ENCODE peak calls at places on chromosomes 3 and 15, in ten cellular contexts. One of them, this sample, is unnamed.
A peak's percentile ranks its signal among the peaks of the same experiment; 100 is the strongest.

GRCh38 chr3:81299486-81299885 is 462.0 kb downstream of the GBE1 start:
- DNase-seq in IMR-90: no peak
- DNase-seq in naive thymus-derived CD4-positive, alpha-beta T cell: no peak
- DNase-seq in psoas muscle: no peak
- DNase-seq in AG04450: no peak
- DNase-seq in endodermal cell: no peak
- DNase-seq in dorsolateral prefrontal cortex: no peak
- DNase-seq in GM23338: no peak
- DNase-seq in CD4-positive, CD25-positive, alpha-beta regulatory T cell: no peak
- DNase-seq in WERI-Rb-1: no peak
- DNase-seq in this sample: no peak

GRCh38 chr15:77025066-77025435 is 30.1 kb downstream of the PSTPIP1 start:
- DNase-seq in GM23338: no peak
- DNase-seq in dorsolateral prefrontal cortex: no peak
- DNase-seq in AG04450: no peak
- DNase-seq in CD4-positive, CD25-positive, alpha-beta regulatory T cell: peak; percentile 0
- DNase-seq in psoas muscle: no peak
- DNase-seq in naive thymus-derived CD4-positive, alpha-beta T cell: no peak
- DNase-seq in WERI-Rb-1: no peak
- DNase-seq in endodermal cell: no peak
- DNase-seq in IMR-90: no peak
- DNase-seq in this sample: no peak

GRCh38 chr3:30263238-30263920 is 343.0 kb upstream of the TGFBR2 start:
- DNase-seq in WERI-Rb-1: no peak
- DNase-seq in psoas muscle: no peak
- DNase-seq in dorsolateral prefrontal cortex: no peak
- DNase-seq in CD4-positive, CD25-positive, alpha-beta regulatory T cell: no peak
- DNase-seq in naive thymus-derived CD4-positive, alpha-beta T cell: peak; percentile 27
- DNase-seq in endodermal cell: no peak
- DNase-seq in AG04450: no peak
- DNase-seq in IMR-90: no peak
- DNase-seq in GM23338: no peak
- DNase-seq in this sample: no peak

GRCh38 chr15:61220125-61220524 is 9.0 kb downstream of the RORA start:
- DNase-seq in naive thymus-derived CD4-positive, alpha-beta T cell: no peak
- DNase-seq in psoas muscle: no peak
- DNase-seq in GM23338: no peak
- DNase-seq in CD4-positive, CD25-positive, alpha-beta regulatory T cell: no peak
- DNase-seq in endodermal cell: no peak
- DNase-seq in IMR-90: no peak
- DNase-seq in dorsolateral prefrontal cortex: no peak
- DNase-seq in WERI-Rb-1: no peak
- DNase-seq in AG04450: no peak
- DNase-seq in this sample: no peak

GRCh38 chr3:114711321-114711891 is 417.6 kb downstream of the TIGIT start:
- DNase-seq in endodermal cell: no peak
- DNase-seq in psoas muscle: no peak
- DNase-seq in AG04450: no peak
- DNase-seq in CD4-positive, CD25-positive, alpha-beta regulatory T cell: no peak
- DNase-seq in naive thymus-derived CD4-positive, alpha-beta T cell: no peak
- DNase-seq in GM23338: no peak
- DNase-seq in WERI-Rb-1: no peak
- DNase-seq in IMR-90: no peak
- DNase-seq in dorsolateral prefrontal cortex: no peak
- DNase-seq in this sample: no peak

GRCh38 chr3:192929146-192929545 is 11.5 kb upstream of the MB21D2 start:
- DNase-seq in CD4-positive, CD25-positive, alpha-beta regulatory T cell: no peak
- DNase-seq in GM23338: no peak
- DNase-seq in naive thymus-derived CD4-positive, alpha-beta T cell: no peak
- DNase-seq in psoas muscle: no peak
- DNase-seq in AG04450: no peak
- DNase-seq in IMR-90: peak; percentile 62
- DNase-seq in WERI-Rb-1: no peak
- DNase-seq in endodermal cell: no peak
- DNase-seq in dorsolateral prefrontal cortex: no peak
- DNase-seq in this sample: no peak

GRCh38 chr3:29533992-29534391 is 253.1 kb downstream of the RBMS3 start:
- DNase-seq in psoas muscle: no peak
- DNase-seq in GM23338: no peak
- DNase-seq in WERI-Rb-1: no peak
- DNase-seq in IMR-90: no peak
- DNase-seq in CD4-positive, CD25-positive, alpha-beta regulatory T cell: no peak
- DNase-seq in endodermal cell: no peak
- DNase-seq in AG04450: no peak
- DNase-seq in naive thymus-derived CD4-positive, alpha-beta T cell: no peak
- DNase-seq in dorsolateral prefrontal cortex: no peak
- DNase-seq in this sample: no peak

GRCh38 chr3:16487506-16488175 is 25.9 kb downstream of the RFTN1 start:
- DNase-seq in GM23338: no peak
- DNase-seq in IMR-90: no peak
- DNase-seq in psoas muscle: no peak
- DNase-seq in dorsolateral prefrontal cortex: peak; percentile 28
- DNase-seq in CD4-positive, CD25-positive, alpha-beta regulatory T cell: no peak
- DNase-seq in endodermal cell: no peak
- DNase-seq in AG04450: no peak
- DNase-seq in naive thymus-derived CD4-positive, alpha-beta T cell: no peak
- DNase-seq in WERI-Rb-1: no peak
- DNase-seq in this sample: no peak

GRCh38 chr3:185718736-185719456 is 105.9 kb downstream of the IGF2BP2 start:
- DNase-seq in endodermal cell: no peak
- DNase-seq in IMR-90: no peak
- DNase-seq in dorsolateral prefrontal cortex: no peak
- DNase-seq in CD4-positive, CD25-positive, alpha-beta regulatory T cell: no peak
- DNase-seq in GM23338: peak; percentile 47
- DNase-seq in naive thymus-derived CD4-positive, alpha-beta T cell: no peak
- DNase-seq in WERI-Rb-1: no peak
- DNase-seq in psoas muscle: no peak
- DNase-seq in AG04450: no peak
- DNase-seq in this sample: no peak

GRCh38 chr3:112746675-112747276 is 99.9 kb downstream of the CD200R1L start:
- DNase-seq in naive thymus-derived CD4-positive, alpha-beta T cell: no peak
- DNase-seq in AG04450: no peak
- DNase-seq in psoas muscle: no peak
- DNase-seq in endodermal cell: no peak
- DNase-seq in dorsolateral prefrontal cortex: no peak
- DNase-seq in GM23338: no peak
- DNase-seq in WERI-Rb-1: no peak
- DNase-seq in IMR-90: peak; percentile 77
- DNase-seq in CD4-positive, CD25-positive, alpha-beta regulatory T cell: no peak
- DNase-seq in this sample: no peak

GRCh38 chr15:58919232-58919631 is 14.2 kb downstream of the SLTM start:
- DNase-seq in IMR-90: no peak
- DNase-seq in endodermal cell: no peak
- DNase-seq in dorsolateral prefrontal cortex: no peak
- DNase-seq in GM23338: no peak
- DNase-seq in naive thymus-derived CD4-positive, alpha-beta T cell: no peak
- DNase-seq in WERI-Rb-1: no peak
- DNase-seq in AG04450: no peak
- DNase-seq in CD4-positive, CD25-positive, alpha-beta regulatory T cell: no peak
- DNase-seq in psoas muscle: no peak
- DNase-seq in this sample: no peak

GRCh38 chr3:153855772-153856171 is 265.4 kb upstream of the ARHGEF26 start:
- DNase-seq in IMR-90: no peak
- DNase-seq in WERI-Rb-1: no peak
- DNase-seq in AG04450: no peak
- DNase-seq in psoas muscle: no peak
- DNase-seq in GM23338: peak; percentile 64
- DNase-seq in dorsolateral prefrontal cortex: no peak
- DNase-seq in CD4-positive, CD25-positive, alpha-beta regulatory T cell: no peak
- DNase-seq in endodermal cell: peak; percentile 60
- DNase-seq in naive thymus-derived CD4-positive, alpha-beta T cell: no peak
- DNase-seq in this sample: no peak

GRCh38 chr3:126205717-126206655 is 25.6 kb upstream of the ALDH1L1 start:
- DNase-seq in GM23338: no peak
- DNase-seq in endodermal cell: no peak
- DNase-seq in AG04450: no peak
- DNase-seq in naive thymus-derived CD4-positive, alpha-beta T cell: no peak
- DNase-seq in CD4-positive, CD25-positive, alpha-beta regulatory T cell: no peak
- DNase-seq in psoas muscle: no peak
- DNase-seq in WERI-Rb-1: no peak
- DNase-seq in dorsolateral prefrontal cortex: no peak
- DNase-seq in IMR-90: peak; percentile 6
- DNase-seq in this sample: no peak

GRCh38 chr3:168398371-168399030 is 302.8 kb upstream of the GOLIM4 start:
- DNase-seq in AG04450: peak; percentile 30
- DNase-seq in naive thymus-derived CD4-positive, alpha-beta T cell: no peak
- DNase-seq in IMR-90: peak; percentile 81
- DNase-seq in psoas muscle: no peak
- DNase-seq in CD4-positive, CD25-positive, alpha-beta regulatory T cell: no peak
- DNase-seq in WERI-Rb-1: no peak
- DNase-seq in GM23338: no peak
- DNase-seq in endodermal cell: no peak
- DNase-seq in dorsolateral prefrontal cortex: no peak
- DNase-seq in this sample: no peak

GRCh38 chr3:148840419-148840818 is 12.8 kb downstream of the CPB1 start:
- DNase-seq in WERI-Rb-1: no peak
- DNase-seq in CD4-positive, CD25-positive, alpha-beta regulatory T cell: no peak
- DNase-seq in naive thymus-derived CD4-positive, alpha-beta T cell: no peak
- DNase-seq in IMR-90: no peak
- DNase-seq in GM23338: no peak
- DNase-seq in endodermal cell: no peak
- DNase-seq in AG04450: no peak
- DNase-seq in psoas muscle: no peak
- DNase-seq in dorsolateral prefrontal cortex: no peak
- DNase-seq in this sample: no peak

GRCh38 chr15:90035095-90035834 is 34.1 kb downstream of the ZNF710 start:
- DNase-seq in psoas muscle: peak; percentile 59
- DNase-seq in CD4-positive, CD25-positive, alpha-beta regulatory T cell: no peak
- DNase-seq in AG04450: no peak
- DNase-seq in naive thymus-derived CD4-positive, alpha-beta T cell: no peak
- DNase-seq in endodermal cell: peak; percentile 73
- DNase-seq in GM23338: no peak
- DNase-seq in IMR-90: peak; percentile 62
- DNase-seq in dorsolateral prefrontal cortex: no peak
- DNase-seq in WERI-Rb-1: no peak
- DNase-seq in this sample: no peak
- H3K27ac ChIP-seq in psoas muscle: peak overlapping the region; percentile 42
- H3K27ac ChIP-seq in CD4-positive, CD25-positive, alpha-beta regulatory T cell: peak overlapping the region; percentile 56
- H3K27ac ChIP-seq in AG04450: no peak overlapping the region
- H3K27ac ChIP-seq in naive thymus-derived CD4-positive, alpha-beta T cell: no peak overlapping the region
- H3K27ac ChIP-seq in endodermal cell: peak overlapping the region; percentile 95
- H3K27ac ChIP-seq in GM23338: no peak overlapping the region
- H3K27ac ChIP-seq in IMR-90: no peak overlapping the region
- H3K27ac ChIP-seq in dorsolateral prefrontal cortex: no peak overlapping the region
- H3K27ac ChIP-seq in WERI-Rb-1: no peak overlapping the region
- H3K27ac ChIP-seq in this sample: peak overlapping the region; percentile 58

GRCh38 chr3:138452491-138452890 is 18.1 kb downstream of the ESYT3 start:
- DNase-seq in endodermal cell: peak; percentile 48
- DNase-seq in CD4-positive, CD25-positive, alpha-beta regulatory T cell: no peak
- DNase-seq in AG04450: no peak
- DNase-seq in GM23338: no peak
- DNase-seq in dorsolateral prefrontal cortex: no peak
- DNase-seq in naive thymus-derived CD4-positive, alpha-beta T cell: no peak
- DNase-seq in psoas muscle: no peak
- DNase-seq in WERI-Rb-1: no peak
- DNase-seq in IMR-90: no peak
- DNase-seq in this sample: no peak
- H3K27ac ChIP-seq in endodermal cell: no peak overlapping the region
- H3K27ac ChIP-seq in CD4-positive, CD25-positive, alpha-beta regulatory T cell: no peak overlapping the region
- H3K27ac ChIP-seq in AG04450: no peak overlapping the region
- H3K27ac ChIP-seq in GM23338: no peak overlapping the region
- H3K27ac ChIP-seq in dorsolateral prefrontal cortex: no peak overlapping the region
- H3K27ac ChIP-seq in naive thymus-derived CD4-positive, alpha-beta T cell: no peak overlapping the region
- H3K27ac ChIP-seq in psoas muscle: no peak overlapping the region
- H3K27ac ChIP-seq in WERI-Rb-1: no peak overlapping the region
- H3K27ac ChIP-seq in IMR-90: no peak overlapping the region
- H3K27ac ChIP-seq in this sample: no peak overlapping the region

GRCh38 chr3:127750226-127751031 is 71.9 kb downstream of the MGLL start:
- DNase-seq in naive thymus-derived CD4-positive, alpha-beta T cell: no peak
- DNase-seq in AG04450: peak; percentile 59
- DNase-seq in WERI-Rb-1: no peak
- DNase-seq in endodermal cell: no peak
- DNase-seq in psoas muscle: no peak
- DNase-seq in CD4-positive, CD25-positive, alpha-beta regulatory T cell: no peak
- DNase-seq in dorsolateral prefrontal cortex: no peak
- DNase-seq in GM23338: no peak
- DNase-seq in IMR-90: peak; percentile 94
- DNase-seq in this sample: no peak
- H3K27ac ChIP-seq in naive thymus-derived CD4-positive, alpha-beta T cell: no peak overlapping the region
- H3K27ac ChIP-seq in AG04450: peak overlapping the region; percentile 82
- H3K27ac ChIP-seq in WERI-Rb-1: no peak overlapping the region
- H3K27ac ChIP-seq in endodermal cell: no peak overlapping the region
- H3K27ac ChIP-seq in psoas muscle: peak overlapping the region; percentile 70
- H3K27ac ChIP-seq in CD4-positive, CD25-positive, alpha-beta regulatory T cell: no peak overlapping the region
- H3K27ac ChIP-seq in dorsolateral prefrontal cortex: peak overlapping the region; percentile 6
- H3K27ac ChIP-seq in GM23338: no peak overlapping the region
- H3K27ac ChIP-seq in IMR-90: peak overlapping the region; percentile 32
- H3K27ac ChIP-seq in this sample: no peak overlapping the region

GRCh38 chr3:123776383-123776782 is 107.7 kb downstream of the MYLK start:
- DNase-seq in naive thymus-derived CD4-positive, alpha-beta T cell: no peak
- DNase-seq in psoas muscle: no peak
- DNase-seq in dorsolateral prefrontal cortex: no peak
- DNase-seq in GM23338: no peak
- DNase-seq in AG04450: no peak
- DNase-seq in WERI-Rb-1: no peak
- DNase-seq in endodermal cell: no peak
- DNase-seq in IMR-90: no peak
- DNase-seq in CD4-positive, CD25-positive, alpha-beta regulatory T cell: no peak
- DNase-seq in this sample: no peak

GRCh38 chr3:123780656-123781055 is 103.5 kb downstream of the MYLK start:
- DNase-seq in endodermal cell: no peak
- DNase-seq in GM23338: no peak
- DNase-seq in dorsolateral prefrontal cortex: no peak
- DNase-seq in psoas muscle: no peak
- DNase-seq in WERI-Rb-1: no peak
- DNase-seq in naive thymus-derived CD4-positive, alpha-beta T cell: no peak
- DNase-seq in AG04450: no peak
- DNase-seq in IMR-90: peak; percentile 72
- DNase-seq in CD4-positive, CD25-positive, alpha-beta regulatory T cell: no peak
- DNase-seq in this sample: no peak

GRCh38 chr3:123779646-123780231 is 104.4 kb downstream of the MYLK start:
- DNase-seq in IMR-90: no peak
- DNase-seq in WERI-Rb-1: no peak
- DNase-seq in CD4-positive, CD25-positive, alpha-beta regulatory T cell: no peak
- DNase-seq in GM23338: no peak
- DNase-seq in endodermal cell: no peak
- DNase-seq in dorsolateral prefrontal cortex: no peak
- DNase-seq in AG04450: no peak
- DNase-seq in naive thymus-derived CD4-positive, alpha-beta T cell: no peak
- DNase-seq in psoas muscle: no peak
- DNase-seq in this sample: no peak

GRCh38 chr3:123778991-123779622 is 105.0 kb downstream of the MYLK start:
- DNase-seq in endodermal cell: no peak
- DNase-seq in dorsolateral prefrontal cortex: no peak
- DNase-seq in IMR-90: no peak
- DNase-seq in GM23338: no peak
- DNase-seq in naive thymus-derived CD4-positive, alpha-beta T cell: no peak
- DNase-seq in psoas muscle: no peak
- DNase-seq in WERI-Rb-1: peak; percentile 28
- DNase-seq in AG04450: no peak
- DNase-seq in CD4-positive, CD25-positive, alpha-beta regulatory T cell: no peak
- DNase-seq in this sample: no peak

DNA sequence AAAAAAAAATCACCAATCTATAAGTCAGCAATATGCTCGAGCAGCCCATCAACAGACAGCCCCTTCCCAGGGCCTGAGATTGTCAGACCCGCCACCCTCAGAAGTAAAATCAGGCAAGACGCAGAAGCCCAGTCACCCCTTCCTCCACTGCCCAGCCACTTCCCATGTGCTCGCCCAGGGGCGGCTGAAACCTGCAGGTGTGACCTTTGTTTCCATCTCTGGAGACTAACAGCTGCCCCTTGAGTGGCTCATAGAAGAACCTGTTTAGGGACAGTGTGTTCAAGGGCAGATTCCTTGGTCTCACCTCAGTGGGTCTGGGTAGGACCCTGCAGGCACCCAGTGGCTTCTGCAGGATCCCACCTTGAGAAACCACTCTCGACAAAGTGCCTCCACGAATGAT is 105.6 kb downstream of the MYLK start:
- DNase-seq in endodermal cell: no peak
- DNase-seq in CD4-positive, CD25-positive, alpha-beta regulatory T cell: no peak
- DNase-seq in naive thymus-derived CD4-positive, alpha-beta T cell: no peak
- DNase-seq in dorsolateral prefrontal cortex: no peak
- DNase-seq in AG04450: no peak
- DNase-seq in IMR-90: no peak
- DNase-seq in psoas muscle: no peak
- DNase-seq in WERI-Rb-1: no peak
- DNase-seq in GM23338: no peak
- DNase-seq in this sample: no peak
- H3K27ac ChIP-seq in endodermal cell: no peak overlapping the region
- H3K27ac ChIP-seq in CD4-positive, CD25-positive, alpha-beta regulatory T cell: no peak overlapping the region
- H3K27ac ChIP-seq in naive thymus-derived CD4-positive, alpha-beta T cell: no peak overlapping the region
- H3K27ac ChIP-seq in dorsolateral prefrontal cortex: no peak overlapping the region
- H3K27ac ChIP-seq in AG04450: no peak overlapping the region
- H3K27ac ChIP-seq in IMR-90: no peak overlapping the region
- H3K27ac ChIP-seq in psoas muscle: no peak overlapping the region
- H3K27ac ChIP-seq in WERI-Rb-1: no peak overlapping the region
- H3K27ac ChIP-seq in GM23338: no peak overlapping the region
- H3K27ac ChIP-seq in this sample: no peak overlapping the region